ENCODE peak calls at places on chromosomes 2 and 18, in seven cellular contexts. F, E, L, B, G, Z and D are unnamed samples.
A peak's percentile ranks its signal among the peaks of the same experiment; 100 is the strongest.

GRCh38 chr2:39141346-39142011 is 20.6 kb upstream of the SOS1 start:
- DNase-seq in F (peak; percentile 29), E (no peak), L (no peak), B (no peak), G (no peak), Z (no peak), D (no peak)

GRCh38 chr2:74532222-74532621 is 2.5 kb downstream of the HTRA2 start:
- DNase-seq in F (no peak), E (no peak), L (peak; percentile 41), B (no peak), G (no peak), Z (peak; percentile 68), D (no peak)

GRCh38 chr18:79522451-79523220 is 126.9 kb downstream of the NFATC1 start:
- DNase-seq in F (no peak), E (no peak), L (no peak), B (peak; percentile 46), G (no peak), Z (no peak), D (no peak)

GRCh38 chr2:6556755-6557154 is 309.0 kb downstream of the CMPK2 start:
- DNase-seq in F (no peak), E (peak; percentile 79), L (no peak), B (no peak), G (no peak), Z (peak; percentile 4), D (peak; percentile 73)

GRCh38 chr2:156896294-156896693 is 361.2 kb upstream of the GALNT5 start:
- DNase-seq in F (no peak), E (no peak), L (no peak), B (no peak), G (peak; percentile 28), Z (no peak), D (no peak)

GRCh38 chr2:197873293-197873701 is 68.9 kb downstream of the PLCL1 start:
- DNase-seq in F (no peak), E (no peak), L (peak; percentile 62), B (no peak), G (no peak), Z (no peak), D (no peak)

GRCh38 chr2:235468978-235469694 is 24.7 kb upstream of the AGAP1 start:
- DNase-seq in F (no peak), E (peak; percentile 67), L (peak; percentile 46), B (no peak), G (no peak), Z (no peak), D (peak; percentile 88)

GRCh38 chr2:924202-924601 is 26.4 kb upstream of the SNTG2 start:
- DNase-seq in F (no peak), E (no peak), L (no peak), B (no peak), G (no peak), Z (no peak), D (no peak)

GRCh38 chr2:38129987-38130386 is 54.0 kb upstream of the CYP1B1 start:
- DNase-seq in F (no peak), E (no peak), L (no peak), B (no peak), G (no peak), Z (no peak), D (no peak)

GRCh38 chr18:42258301-42258965 is 303.4 kb downstream of the PIK3C3 start:
- DNase-seq in F (no peak), E (no peak), L (no peak), B (no peak), G (no peak), Z (no peak), D (no peak)

GRCh38 chr18:45793295-45793965 is 32.0 kb upstream of the SIGLEC15 start:
- DNase-seq in F (no peak), E (peak; percentile 75), L (no peak), B (no peak), G (no peak), Z (no peak), D (peak; percentile 71)
- TF ChIP-seq SIN3A in F (no peak), E (peak; percentile 28), L (no peak), B (no peak), G (no peak), Z (no peak), D (no peak)

DNA sequence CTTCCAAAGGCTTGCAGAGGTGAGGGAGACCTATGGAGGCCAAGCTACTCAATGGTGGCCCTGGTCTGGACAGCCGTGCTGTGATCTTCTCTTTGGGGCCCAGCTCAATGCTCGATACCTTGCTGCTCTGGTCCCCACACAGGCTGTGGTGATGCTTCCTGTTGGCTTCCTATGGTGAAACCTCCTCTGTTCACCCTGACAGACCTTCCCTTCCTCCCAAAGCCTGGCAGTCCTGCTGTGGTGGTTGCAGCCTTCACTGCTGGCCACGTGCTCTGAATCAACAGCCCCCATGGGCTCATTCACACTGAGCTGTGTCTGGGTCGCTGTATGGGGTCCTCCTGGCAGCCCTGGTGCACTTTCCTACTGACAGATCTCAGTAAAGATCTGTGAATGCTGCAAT is 31.0 kb upstream of the GALR1 start:
- DNase-seq in F (no peak), E (no peak), L (no peak), B (no peak), G (no peak), Z (no peak), D (no peak)
- TF ChIP-seq SIN3A in F (no peak), E (no peak), L (no peak), B (no peak), G (no peak), Z (no peak), D (no peak)

GRCh38 chr18:7950380-7951143 is 383.4 kb downstream of the PTPRM start:
- DNase-seq in F (no peak), E (peak; percentile 87), L (peak; percentile 4), B (no peak), G (no peak), Z (peak; percentile 20), D (no peak)
- TF ChIP-seq SIN3A in F (no peak), E (peak; percentile 51), L (no peak), B (no peak), G (no peak), Z (no peak), D (no peak)

GRCh38 chr2:28713582-28714292 is 37.9 kb upstream of the PPP1CB start:
- DNase-seq in F (no peak), E (no peak), L (peak; percentile 14), B (no peak), G (no peak), Z (no peak), D (no peak)

GRCh38 chr2:28717339-28717758 is 34.3 kb upstream of the PPP1CB start:
- DNase-seq in F (no peak), E (peak; percentile 67), L (peak; percentile 12), B (no peak), G (no peak), Z (peak; percentile 23), D (no peak)

GRCh38 chr2:28720345-28720744 is 31.3 kb upstream of the PPP1CB start:
- DNase-seq in F (no peak), E (no peak), L (no peak), B (no peak), G (no peak), Z (no peak), D (no peak)

GRCh38 chr2:28721601-28722191 is 29.9 kb upstream of the PPP1CB start:
- DNase-seq in F (no peak), E (no peak), L (no peak), B (no peak), G (no peak), Z (no peak), D (no peak)

DNA sequence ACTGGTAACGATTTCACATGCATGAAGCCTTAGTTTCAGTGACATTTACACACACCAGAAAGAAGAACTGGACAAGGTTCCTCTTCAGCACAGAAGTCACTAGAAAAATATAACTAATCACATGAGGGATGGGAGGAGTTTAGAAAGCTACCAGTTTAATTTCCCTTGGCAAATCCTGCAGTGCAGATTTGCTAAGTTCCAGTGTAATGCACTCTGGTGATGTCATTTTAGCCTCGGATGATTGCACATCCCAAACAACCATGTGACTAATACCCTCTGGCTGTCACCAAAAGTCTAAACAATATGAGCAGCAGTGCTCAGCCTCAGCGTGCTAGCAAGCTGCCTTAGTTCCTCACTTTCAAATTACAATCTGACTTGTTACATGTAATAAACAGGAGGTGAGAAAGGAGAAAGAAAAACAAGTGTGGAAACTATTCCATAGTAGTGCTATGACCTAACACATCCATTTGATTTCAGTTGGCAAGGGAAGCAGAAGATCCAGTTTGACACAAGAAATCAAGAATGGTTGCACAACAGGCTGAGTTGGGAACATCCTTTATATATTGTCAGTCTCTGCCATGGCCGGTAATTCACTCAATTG is 35.3 kb upstream of the PPP1CB start:
- DNase-seq in F (peak; percentile 67), E (peak; percentile 64), L (peak; percentile 51), B (no peak), G (peak; percentile 9), Z (peak; percentile 47), D (peak; percentile 92)
- TF ChIP-seq SIN3A in F (peak; percentile 82), E (peak; percentile 71), L (no peak), B (no peak), G (no peak), Z (no peak), D (no peak)

GRCh38 chr2:66440692-66441091 is 5.8 kb downstream of the MEIS1 start:
- DNase-seq in F (no peak), E (no peak), L (no peak), B (no peak), G (no peak), Z (no peak), D (no peak)
- TF ChIP-seq SIN3A in F (no peak), E (no peak), L (no peak), B (no peak), G (no peak), Z (no peak), D (no peak)

GRCh38 chr2:238947920-238948710 is 100.2 kb downstream of the TWIST2 start:
- DNase-seq in F (no peak), E (peak; percentile 92), L (no peak), B (peak; percentile 45), G (no peak), Z (peak; percentile 28), D (peak; percentile 56)

GRCh38 chr2:238945433-238946150 is 97.7 kb downstream of the TWIST2 start:
- DNase-seq in F (no peak), E (peak; percentile 10), L (peak; percentile 11), B (peak; percentile 79), G (no peak), Z (peak; percentile 29), D (no peak)

GRCh38 chr2:238946586-238947242 is 98.8 kb downstream of the TWIST2 start:
- DNase-seq in F (no peak), E (no peak), L (no peak), B (peak; percentile 19), G (no peak), Z (no peak), D (no peak)

GRCh38 chr2:238948765-238949641 is 101.1 kb downstream of the TWIST2 start:
- DNase-seq in F (no peak), E (no peak), L (no peak), B (peak; percentile 8), G (no peak), Z (no peak), D (no peak)

GRCh38 chr2:238947243-238947760 is 99.4 kb downstream of the TWIST2 start:
- DNase-seq in F (no peak), E (no peak), L (no peak), B (peak; percentile 31), G (no peak), Z (no peak), D (no peak)
- TF ChIP-seq SIN3A in F (no peak), E (no peak), L (no peak), B (no peak), G (no peak), Z (no peak), D (no peak)